ENCODE peak calls at places on chromosomes 11 and 22, in five cellular contexts. B is H9, J is mesenchymal stem cell, E is trophoblast cell, P is H1. G is an unnamed sample.

GRCh38 chr11:70601861-70602575 is 203.7 kb downstream of the CTTN start:
- DNase-seq in B (no peak), J (no peak), E (no peak), P (no peak), G (no peak)

GRCh38 chr22:26669060-26669481 is 11.7 kb downstream of the MIAT start:
- DNase-seq in B (peak), J (peak), E (peak), P (peak), G (no peak)

GRCh38 chr11:126459691-126460404 is 104.4 kb downstream of the ST3GAL4 start:
- DNase-seq in B (no peak), J (no peak), E (no peak), P (no peak), G (no peak)

GRCh38 chr11:3073029-3073435 is 15.8 kb upstream of the CARS1 start:
- DNase-seq in B (no peak), J (peak), E (peak), P (no peak), G (no peak)

GRCh38 chr22:24359452-24360120 is 67.8 kb upstream of the ADORA2A start:
- DNase-seq in B (no peak), J (peak), E (no peak), P (no peak), G (no peak)

GRCh38 chr11:116548286-116548685 is 224.5 kb downstream of the BUD13 start:
- DNase-seq in B (no peak), J (no peak), E (no peak), P (no peak), G (no peak)

GRCh38 chr11:69950120-69950519 is 128.0 kb upstream of the ANO1 start:
- DNase-seq in B (peak), J (no peak), E (peak), P (peak), G (no peak)

GRCh38 chr22:41828516-41828915 is 4.4 kb upstream of the SREBF2 start:
- DNase-seq in B (no peak), J (no peak), E (peak), P (no peak), G (no peak)

GRCh38 chr11:108852701-108853100 is 187.8 kb downstream of the DDX10 start:
- DNase-seq in B (no peak), J (no peak), E (no peak), P (no peak), G (no peak)

GRCh38 chr11:75731095-75731494 is 13.5 kb downstream of the MOGAT2 start:
- DNase-seq in B (no peak), J (no peak), E (no peak), P (no peak), G (no peak)

GRCh38 chr11:2151500-2152257 is 9.3 kb downstream of the INS start:
- DNase-seq in B (peak), J (peak), E (peak), P (peak), G (peak)

GRCh38 chr22:39474351-39474991 is 17.7 kb downstream of the MGAT3 start:
- DNase-seq in B (peak), J (peak), E (peak), P (no peak), G (no peak)

GRCh38 chr22:48596111-48596860 is 1231.4 kb downstream of the BRD1 start:
- DNase-seq in B (no peak), J (no peak), E (no peak), P (no peak), G (no peak)

GRCh38 chr22:20009018-20009482 is 7.6 kb downstream of the ARVCF start:
- DNase-seq in B (no peak), J (no peak), E (no peak), P (no peak), G (no peak)

GRCh38 chr11:6468712-6469495 is 4.8 kb downstream of the TRIM3 start:
- DNase-seq in B (peak), J (peak), E (peak), P (peak), G (peak)

GRCh38 chr22:50607366-50608020 is 6.9 kb downstream of the MAPK8IP2 start:
- DNase-seq in B (no peak), J (no peak), E (no peak), P (no peak), G (no peak)

GRCh38 chr11:46293616-46294015 is 16.2 kb downstream of the CREB3L1 start:
- DNase-seq in B (no peak), J (peak), E (no peak), P (no peak), G (no peak)

GRCh38 chr11:107840120-107840479 is 18.5 kb downstream of the SLC35F2 start:
- DNase-seq in B (no peak), J (no peak), E (no peak), P (no peak), G (no peak)

GRCh38 chr11:76719281-76719680 is 48.7 kb upstream of the LRRC32 start:
- DNase-seq in B (no peak), J (no peak), E (no peak), P (no peak), G (no peak)

GRCh38 chr22:43627485-43628252 is 184.4 kb downstream of the EFCAB6 start:
- DNase-seq in B (no peak), J (no peak), E (no peak), P (no peak), G (no peak)
- H2BK12ac ChIP-seq in B (no peak), J (no peak), E (no peak), P (no peak), G (no peak)

DNA sequence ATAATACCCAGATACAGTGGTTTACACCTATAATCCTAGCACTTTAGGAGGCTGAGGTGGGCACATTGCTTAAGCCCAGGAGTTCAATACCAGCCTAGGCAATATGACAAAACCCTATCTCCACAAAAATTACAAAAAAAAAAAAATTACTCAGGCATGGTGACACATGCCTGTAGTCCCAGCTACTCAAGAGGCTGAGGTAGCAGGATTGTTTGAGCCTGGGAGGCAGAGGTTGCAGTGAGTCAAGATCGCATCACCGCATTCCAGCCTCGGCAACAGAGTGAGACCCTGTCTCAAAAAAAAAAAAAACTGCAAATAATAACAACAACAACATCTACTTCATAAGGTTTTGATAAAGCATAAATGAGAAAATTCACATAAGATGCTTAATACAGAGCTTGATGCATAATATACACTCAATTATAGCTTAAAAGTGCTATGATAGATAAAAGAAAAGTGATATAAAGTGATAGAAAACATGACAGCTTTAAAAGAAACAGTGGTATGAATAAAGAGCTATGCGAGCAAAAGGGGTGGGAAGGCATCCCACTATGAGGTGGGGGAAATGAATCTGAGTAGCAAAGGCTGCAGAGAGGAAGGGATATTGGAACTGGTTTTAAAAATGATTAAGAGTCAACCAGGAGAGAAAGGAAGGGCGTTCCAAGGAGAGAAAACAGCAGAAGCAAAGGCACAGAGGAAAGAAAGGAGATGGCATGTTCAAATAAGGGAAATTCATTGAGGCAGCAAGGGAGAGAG is 197.6 kb downstream of the KIF18A start:
- DNase-seq in B (no peak), J (peak), E (peak), P (no peak), G (no peak)
- H2BK12ac ChIP-seq in B (no peak), J (peak), E (no peak), P (no peak), G (no peak)

GRCh38 chr11:124581817-124582216 is 12.0 kb downstream of the OR8A1 start:
- DNase-seq in B (no peak), J (no peak), E (no peak), P (no peak), G (no peak)
- H2BK12ac ChIP-seq in B (no peak), J (no peak), E (no peak), P (no peak), G (no peak)

GRCh38 chr11:119980431-119980830 is 157.5 kb downstream of the TRIM29 start:
- DNase-seq in B (no peak), J (no peak), E (no peak), P (no peak), G (no peak)
- H2BK12ac ChIP-seq in B (no peak), J (no peak), E (no peak), P (no peak), G (no peak)

GRCh38 chr11:22031791-22032190 is 161.1 kb upstream of the ANO5 start:
- DNase-seq in B (no peak), J (no peak), E (no peak), P (no peak), G (no peak)
- H2BK12ac ChIP-seq in B (no peak), J (no peak), E (no peak), P (no peak), G (no peak)

GRCh38 chr11:44139565-44140313 is 44.3 kb downstream of the EXT2 start:
- DNase-seq in B (no peak), J (no peak), E (no peak), P (no peak), G (no peak)

GRCh38 chr11:44136176-44136945 is 40.9 kb downstream of the EXT2 start:
- DNase-seq in B (no peak), J (no peak), E (no peak), P (no peak), G (no peak)

GRCh38 chr11:44140805-44141204 is 45.3 kb downstream of the EXT2 start:
- DNase-seq in B (no peak), J (no peak), E (no peak), P (no peak), G (no peak)

GRCh38 chr11:44138980-44139379 is 43.5 kb downstream of the EXT2 start:
- DNase-seq in B (no peak), J (no peak), E (no peak), P (no peak), G (no peak)

DNA sequence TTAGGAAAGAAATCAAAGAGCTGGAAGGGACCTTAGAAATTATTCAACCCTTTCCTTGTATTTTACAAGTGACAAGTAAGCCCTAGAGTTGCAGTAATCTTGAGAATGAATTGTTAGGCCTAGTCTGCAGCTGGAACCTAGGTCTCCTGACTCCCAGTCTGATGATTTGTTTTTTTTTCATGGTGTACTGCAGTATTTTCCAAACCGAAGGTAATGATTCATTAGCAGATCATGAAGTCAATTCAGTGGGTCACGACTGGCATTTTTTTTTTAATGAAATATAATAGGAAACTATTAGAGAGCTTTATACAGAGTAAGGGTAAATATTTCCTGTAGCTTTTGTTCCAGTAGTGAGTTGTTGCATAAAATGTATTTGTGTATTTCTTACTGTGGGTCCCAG is 42.8 kb downstream of the EXT2 start:
- DNase-seq in B (no peak), J (no peak), E (no peak), P (no peak), G (no peak)
- H2BK12ac ChIP-seq in B (no peak), J (no peak), E (no peak), P (no peak), G (no peak)

G was measured in neuronal stem cell.